ENCODE peak calls at places on chromosomes 16 and 17, in eight cellular contexts. One of them, this sample, is unnamed.

GRCh38 chr16:2086136-2086742 is 38.5 kb downstream of the TSC2 start:
- ATAC-seq in activated CD8-positive, alpha-beta T cell treated with anti-CD3 and anti-CD28 coated beads, Interleukin-2, amount 10 ng/mL, durations not matched to agents 7 days and 5 days: no peak
- ATAC-seq in memory B cell: no peak
- ATAC-seq in T-cell: no peak
- ATAC-seq in K562: no peak
- ATAC-seq in natural killer cell: no peak
- ATAC-seq in heart right ventricle: no peak
- ATAC-seq in upper lobe of left lung: no peak
- ATAC-seq in this sample: no peak

GRCh38 chr16:3583303-3584038 is 6.3 kb upstream of the NLRC3 start:
- ATAC-seq in K562: no peak
- ATAC-seq in T-cell: no peak
- ATAC-seq in memory B cell: no peak
- ATAC-seq in activated CD8-positive, alpha-beta T cell treated with anti-CD3 and anti-CD28 coated beads, Interleukin-2, amount 10 ng/mL, durations not matched to agents 7 days and 5 days: no peak
- ATAC-seq in heart right ventricle: no peak
- ATAC-seq in upper lobe of left lung: no peak
- ATAC-seq in natural killer cell: no peak
- ATAC-seq in this sample: no peak

GRCh38 chr17:57445051-57445450 is 188.7 kb downstream of the MSI2 start:
- ATAC-seq in memory B cell: no peak
- ATAC-seq in upper lobe of left lung: no peak
- ATAC-seq in activated CD8-positive, alpha-beta T cell treated with anti-CD3 and anti-CD28 coated beads, Interleukin-2, amount 10 ng/mL, durations not matched to agents 7 days and 5 days: no peak
- ATAC-seq in natural killer cell: no peak
- ATAC-seq in T-cell: no peak
- ATAC-seq in heart right ventricle: no peak
- ATAC-seq in K562: no peak
- ATAC-seq in this sample: no peak

GRCh38 chr16:71515026-71515425 is 11.2 kb upstream of the CHST4 start:
- ATAC-seq in upper lobe of left lung: no peak
- ATAC-seq in heart right ventricle: no peak
- ATAC-seq in activated CD8-positive, alpha-beta T cell treated with anti-CD3 and anti-CD28 coated beads, Interleukin-2, amount 10 ng/mL, durations not matched to agents 7 days and 5 days: no peak
- ATAC-seq in T-cell: no peak
- ATAC-seq in memory B cell: no peak
- ATAC-seq in K562: no peak
- ATAC-seq in natural killer cell: no peak
- ATAC-seq in this sample: no peak

GRCh38 chr16:2158262-2158638 is 2.7 kb downstream of the TRAF7 start:
- ATAC-seq in upper lobe of left lung: no peak
- ATAC-seq in heart right ventricle: no peak
- ATAC-seq in activated CD8-positive, alpha-beta T cell treated with anti-CD3 and anti-CD28 coated beads, Interleukin-2, amount 10 ng/mL, durations not matched to agents 7 days and 5 days: no peak
- ATAC-seq in natural killer cell: no peak
- ATAC-seq in memory B cell: no peak
- ATAC-seq in T-cell: no peak
- ATAC-seq in K562: no peak
- ATAC-seq in this sample: no peak

GRCh38 chr17:77809814-77810213 is 148.7 kb upstream of the TNRC6C start:
- ATAC-seq in K562: no peak
- ATAC-seq in upper lobe of left lung: no peak
- ATAC-seq in memory B cell: no peak
- ATAC-seq in natural killer cell: no peak
- ATAC-seq in activated CD8-positive, alpha-beta T cell treated with anti-CD3 and anti-CD28 coated beads, Interleukin-2, amount 10 ng/mL, durations not matched to agents 7 days and 5 days: no peak
- ATAC-seq in T-cell: no peak
- ATAC-seq in heart right ventricle: no peak
- ATAC-seq in this sample: no peak

GRCh38 chr17:80990921-80991644 is 558 bp upstream of the CHMP6 start:
- ATAC-seq in K562: no peak
- ATAC-seq in T-cell: peak
- ATAC-seq in activated CD8-positive, alpha-beta T cell treated with anti-CD3 and anti-CD28 coated beads, Interleukin-2, amount 10 ng/mL, durations not matched to agents 7 days and 5 days: peak
- ATAC-seq in heart right ventricle: no peak
- ATAC-seq in upper lobe of left lung: no peak
- ATAC-seq in natural killer cell: peak
- ATAC-seq in memory B cell: peak
- ATAC-seq in this sample: no peak

GRCh38 chr17:75589919-75590303 is 2.3 kb downstream of the MYO15B start:
- ATAC-seq in activated CD8-positive, alpha-beta T cell treated with anti-CD3 and anti-CD28 coated beads, Interleukin-2, amount 10 ng/mL, durations not matched to agents 7 days and 5 days: no peak
- ATAC-seq in K562: no peak
- ATAC-seq in T-cell: no peak
- ATAC-seq in natural killer cell: no peak
- ATAC-seq in memory B cell: no peak
- ATAC-seq in heart right ventricle: no peak
- ATAC-seq in upper lobe of left lung: no peak
- ATAC-seq in this sample: no peak

GRCh38 chr16:9528680-9529079 is 437.2 kb downstream of the HAPSTR1 start:
- ATAC-seq in T-cell: no peak
- ATAC-seq in K562: no peak
- ATAC-seq in heart right ventricle: no peak
- ATAC-seq in memory B cell: no peak
- ATAC-seq in upper lobe of left lung: peak
- ATAC-seq in natural killer cell: no peak
- ATAC-seq in activated CD8-positive, alpha-beta T cell treated with anti-CD3 and anti-CD28 coated beads, Interleukin-2, amount 10 ng/mL, durations not matched to agents 7 days and 5 days: no peak
- ATAC-seq in this sample: no peak

GRCh38 chr17:29972277-29972676 is 30.8 kb downstream of the EFCAB5 start:
- ATAC-seq in activated CD8-positive, alpha-beta T cell treated with anti-CD3 and anti-CD28 coated beads, Interleukin-2, amount 10 ng/mL, durations not matched to agents 7 days and 5 days: no peak
- ATAC-seq in T-cell: no peak
- ATAC-seq in upper lobe of left lung: no peak
- ATAC-seq in memory B cell: no peak
- ATAC-seq in natural killer cell: no peak
- ATAC-seq in K562: no peak
- ATAC-seq in heart right ventricle: no peak
- ATAC-seq in this sample: no peak

GRCh38 chr16:66928702-66929388 is 3.5 kb upstream of the RRAD start:
- ATAC-seq in natural killer cell: no peak
- ATAC-seq in T-cell: peak
- ATAC-seq in heart right ventricle: no peak
- ATAC-seq in K562: peak
- ATAC-seq in activated CD8-positive, alpha-beta T cell treated with anti-CD3 and anti-CD28 coated beads, Interleukin-2, amount 10 ng/mL, durations not matched to agents 7 days and 5 days: peak
- ATAC-seq in memory B cell: no peak
- ATAC-seq in upper lobe of left lung: no peak
- ATAC-seq in this sample: no peak

This sample was measured in gastroesophageal sphincter.